ENCODE peak calls at places on chromosomes 1 and 21, in seven cellular contexts. C is IMR-90, F is K562, P is HepG2, I is SK-N-SH, H is GM12878, U is H1. S is an unnamed sample.

GRCh38 chr1:19737413-19737812 is 62.3 kb downstream of the TMCO4 start:
- DNase-seq in C (no peak), F (no peak), P (no peak), I (no peak), H (no peak), U (no peak), S (no peak)

GRCh38 chr1:15939181-15940109 is 36.5 kb downstream of the ZBTB17 start:
- DNase-seq in C (peak; percentile 63), F (no peak), P (peak; percentile 61), I (peak; percentile 84), H (no peak), U (peak; percentile 38), S (no peak)

GRCh38 chr1:81695741-81696140 is 105.0 kb upstream of the ADGRL2 start:
- DNase-seq in C (peak; percentile 81), F (no peak), P (no peak), I (no peak), H (no peak), U (no peak), S (no peak)

GRCh38 chr1:10007161-10007560 is 10.1 kb downstream of the RBP7 start:
- DNase-seq in C (no peak), F (no peak), P (no peak), I (no peak), H (no peak), U (no peak), S (no peak)

GRCh38 chr1:244239261-244239770 is 188.2 kb downstream of the ZBTB18 start:
- DNase-seq in C (peak; percentile 45), F (no peak), P (no peak), I (no peak), H (peak; percentile 16), U (no peak), S (no peak)

GRCh38 chr1:1916882-1917281 is 1.8 kb downstream of the CALML6 start:
- DNase-seq in C (no peak), F (no peak), P (no peak), I (no peak), H (no peak), U (no peak), S (no peak)

GRCh38 chr1:72547412-72547811 is 265.1 kb upstream of the NEGR1 start:
- DNase-seq in C (no peak), F (no peak), P (no peak), I (no peak), H (no peak), U (no peak), S (no peak)

GRCh38 chr1:246583448-246584185 is 17.4 kb downstream of the CNST start:
- DNase-seq in C (no peak), F (peak; percentile 62), P (peak; percentile 98), I (no peak), H (no peak), U (no peak), S (no peak)

GRCh38 chr1:67376381-67376780 is 53.8 kb downstream of the SERBP1 start:
- DNase-seq in C (no peak), F (peak; percentile 18), P (no peak), I (no peak), H (no peak), U (no peak), S (no peak)

GRCh38 chr1:67722292-67722944 is 37.4 kb downstream of the GADD45A start:
- DNase-seq in C (peak; percentile 42), F (no peak), P (no peak), I (no peak), H (no peak), U (no peak), S (no peak)

GRCh38 chr1:247747616-247748015 is 325 bp downstream of the OR14A2 start:
- DNase-seq in C (peak; percentile 37), F (no peak), P (no peak), I (no peak), H (no peak), U (no peak), S (no peak)

GRCh38 chr1:2496087-2496622 is 20.1 kb downstream of the PLCH2 start:
- DNase-seq in C (no peak), F (no peak), P (peak; percentile 28), I (no peak), H (peak; percentile 25), U (no peak), S (no peak)

GRCh38 chr1:19869929-19870328 is 12.3 kb upstream of the OTUD3 start:
- DNase-seq in C (peak; percentile 58), F (peak; percentile 91), P (no peak), I (no peak), H (no peak), U (no peak), S (no peak)

GRCh38 chr1:236451796-236452373 is 57.8 kb downstream of the EDARADD start:
- DNase-seq in C (no peak), F (peak; percentile 76), P (peak; percentile 28), I (peak; percentile 40), H (no peak), U (peak; percentile 77), S (peak; percentile 22)

GRCh38 chr1:26686795-26687194 is 9.0 kb upstream of the ARID1A start:
- DNase-seq in C (no peak), F (peak; percentile 80), P (no peak), I (no peak), H (no peak), U (no peak), S (no peak)

GRCh38 chr1:83931658-83932253 is 67.2 kb downstream of the TTLL7 start:
- DNase-seq in C (peak; percentile 60), F (peak; percentile 71), P (peak; percentile 35), I (peak; percentile 49), H (no peak), U (no peak), S (peak; percentile 39)

GRCh38 chr1:54600947-54601725 is 22.2 kb downstream of the FAM151A start:
- DNase-seq in C (no peak), F (no peak), P (no peak), I (no peak), H (no peak), U (no peak), S (no peak)

GRCh38 chr1:88800382-88801051 is 90.8 kb downstream of the GTF2B start:
- DNase-seq in C (peak; percentile 13), F (peak; percentile 57), P (peak; percentile 33), I (peak; percentile 36), H (no peak), U (peak; percentile 58), S (no peak)

GRCh38 chr1:235075955-235076308 is 52.7 kb downstream of the TOMM20 start:
- DNase-seq in C (no peak), F (no peak), P (no peak), I (no peak), H (no peak), U (no peak), S (no peak)

GRCh38 chr1:90494748-90495282 is 222.3 kb downstream of the BARHL2 start:
- DNase-seq in C (no peak), F (no peak), P (no peak), I (no peak), H (no peak), U (no peak), S (no peak)
- H2AFZ ChIP-seq in C (no peak overlapping the region), F (no peak overlapping the region), P (no peak overlapping the region), I (no peak overlapping the region), H (no peak overlapping the region), U (no peak overlapping the region), S (no peak overlapping the region)

GRCh38 chr1:176869577-176869976 is 294.9 kb downstream of the ASTN1 start:
- DNase-seq in C (no peak), F (no peak), P (no peak), I (no peak), H (no peak), U (no peak), S (no peak)
- TF ChIP-seq RAD21 in C (no peak), F (no peak), P (no peak), I (no peak), H (no peak), U (no peak), S (no peak)

GRCh38 chr1:55640708-55641473 is 425.7 kb upstream of the USP24 start:
- DNase-seq in C (no peak), F (peak; percentile 5), P (peak; percentile 6), I (peak; percentile 57), H (peak; percentile 2), U (no peak), S (no peak)
- H2AFZ ChIP-seq in C (peak overlapping the region; percentile 50), F (peak overlapping the region; percentile 72), P (peak overlapping the region; percentile 64), I (peak overlapping the region; percentile 45), H (peak overlapping the region; percentile 69), U (peak overlapping the region; percentile 16), S (no peak overlapping the region)

GRCh38 chr1:153960206-153960605 is 1.8 kb upstream of the CRTC2 start:
- DNase-seq in C (no peak), F (no peak), P (no peak), I (no peak), H (no peak), U (no peak), S (no peak)

GRCh38 chr1:153963850-153964331 is 554 bp upstream of the SLC39A1 start:
- DNase-seq in C (no peak), F (peak; percentile 71), P (peak; percentile 52), I (no peak), H (no peak), U (peak; percentile 83), S (peak; percentile 56)

GRCh38 chr1:153961421-153961820 is 1.9 kb downstream of the SLC39A1 start:
- DNase-seq in C (no peak), F (no peak), P (no peak), I (no peak), H (no peak), U (no peak), S (no peak)

GRCh38 chr1:153963030-153963849 is at the start of gene SLC39A1:
- DNase-seq in C (peak; percentile 95), F (peak; percentile 98), P (peak; percentile 93), I (peak; percentile 95), H (peak; percentile 91), U (peak; percentile 99), S (peak; percentile 94)

DNA sequence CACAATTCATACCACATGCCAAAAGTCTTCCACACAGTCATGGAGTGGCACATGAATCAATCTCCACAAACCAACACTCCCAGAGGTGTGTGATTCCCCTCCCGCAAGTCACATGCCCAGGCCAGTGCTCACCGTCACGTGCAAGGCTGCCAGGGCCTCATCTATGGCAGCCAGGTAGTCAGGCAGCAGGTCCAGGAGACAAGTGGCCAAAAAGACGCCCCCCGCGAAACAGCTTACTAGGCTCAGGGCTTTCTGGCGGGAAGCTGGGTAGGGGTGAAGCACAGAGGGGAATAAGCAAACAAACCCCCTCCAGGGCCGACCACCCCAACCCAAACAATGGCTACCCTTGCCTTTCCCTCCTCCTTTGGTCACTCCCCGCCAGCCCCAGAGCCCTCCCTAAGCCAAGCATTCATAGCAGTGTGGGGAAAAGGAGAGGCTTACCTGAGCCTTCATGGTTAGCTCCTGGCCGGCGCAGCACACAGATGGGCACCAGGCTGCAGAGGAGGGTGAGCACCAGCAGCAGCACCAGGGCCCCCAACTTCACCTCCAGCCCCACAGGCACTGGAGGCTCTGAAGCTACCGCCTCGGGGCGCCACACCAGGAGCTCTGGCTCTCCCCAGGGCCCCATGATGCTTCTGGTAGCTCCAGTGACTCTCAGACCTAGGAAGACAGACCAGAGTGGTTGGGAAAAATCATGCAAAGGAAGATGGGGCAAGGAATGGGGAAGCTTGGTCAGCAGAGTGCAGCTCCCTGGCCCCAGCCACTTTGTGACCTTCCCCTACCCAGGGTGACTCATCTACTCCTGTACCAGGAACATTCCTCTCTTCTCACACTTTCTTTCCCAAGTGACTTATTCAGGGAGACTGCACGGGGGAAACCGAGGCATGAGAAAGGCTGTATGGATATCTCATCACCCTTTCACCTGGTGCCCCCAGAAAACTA is 978 bp downstream of the SLC39A1 start:
- DNase-seq in C (peak; percentile 60), F (peak; percentile 43), P (peak; percentile 26), I (no peak), H (no peak), U (no peak), S (no peak)
- TF ChIP-seq RAD21 in C (no peak), F (no peak), P (no peak), I (no peak), H (no peak), U (no peak), S (no peak)

GRCh38 chr21:43332872-43333300 is 94.0 kb downstream of the SIK1 start:
- DNase-seq in C (peak; percentile 51), F (no peak), P (no peak), I (no peak), H (no peak), U (no peak), S (no peak)
- H2AFZ ChIP-seq in C (peak overlapping the region; percentile 92), F (no peak overlapping the region), P (no peak overlapping the region), I (peak overlapping the region; percentile 66), H (no peak overlapping the region), U (peak overlapping the region; percentile 46), S (no peak overlapping the region)

S was measured in HCT116.